ENCODE peak calls at places on chromosomes 2 and 18, in nine cellular contexts. One of them, this sample, is unnamed.

GRCh38 chr18:24187049-24187448 is 48.2 kb downstream of the CABYR start:
- DNase-seq in PC-9: no peak
- DNase-seq in epithelial cell of esophagus: no peak
- DNase-seq in cardiac fibroblast: no peak
- DNase-seq in GM06990: no peak
- DNase-seq in lung: no peak
- DNase-seq in WTC11: no peak
- DNase-seq in ovary: no peak
- DNase-seq in K562: no peak
- DNase-seq in this sample: no peak

GRCh38 chr2:72024451-72025175 is 123.0 kb downstream of the CYP26B1 start:
- DNase-seq in PC-9: no peak
- DNase-seq in epithelial cell of esophagus: no peak
- DNase-seq in cardiac fibroblast: no peak
- DNase-seq in GM06990: no peak
- DNase-seq in lung: no peak
- DNase-seq in WTC11: no peak
- DNase-seq in ovary: no peak
- DNase-seq in K562: no peak
- DNase-seq in this sample: no peak

GRCh38 chr2:223759569-223760430 is 77.6 kb downstream of the AP1S3 start:
- DNase-seq in PC-9: peak
- DNase-seq in epithelial cell of esophagus: peak
- DNase-seq in cardiac fibroblast: peak
- DNase-seq in GM06990: no peak
- DNase-seq in lung: no peak
- DNase-seq in WTC11: no peak
- DNase-seq in ovary: no peak
- DNase-seq in K562: no peak
- DNase-seq in this sample: peak

GRCh38 chr2:199988176-199988575 is 32.8 kb downstream of the MAIP1 start:
- DNase-seq in PC-9: no peak
- DNase-seq in epithelial cell of esophagus: peak
- DNase-seq in cardiac fibroblast: peak
- DNase-seq in GM06990: no peak
- DNase-seq in lung: no peak
- DNase-seq in WTC11: no peak
- DNase-seq in ovary: no peak
- DNase-seq in K562: no peak
- DNase-seq in this sample: no peak

GRCh38 chr2:47429795-47430194 is 26.8 kb downstream of the MSH2 start:
- DNase-seq in PC-9: no peak
- DNase-seq in epithelial cell of esophagus: peak
- DNase-seq in cardiac fibroblast: peak
- DNase-seq in GM06990: no peak
- DNase-seq in lung: no peak
- DNase-seq in WTC11: no peak
- DNase-seq in ovary: no peak
- DNase-seq in K562: no peak
- DNase-seq in this sample: peak

GRCh38 chr2:233820766-233821105 is 33.6 kb downstream of the HJURP start:
- DNase-seq in PC-9: no peak
- DNase-seq in epithelial cell of esophagus: no peak
- DNase-seq in cardiac fibroblast: no peak
- DNase-seq in GM06990: no peak
- DNase-seq in lung: no peak
- DNase-seq in WTC11: no peak
- DNase-seq in ovary: no peak
- DNase-seq in K562: no peak
- DNase-seq in this sample: no peak

GRCh38 chr2:168192839-168193616 is 54.4 kb downstream of the STK39 start:
- DNase-seq in PC-9: no peak
- DNase-seq in epithelial cell of esophagus: peak
- DNase-seq in cardiac fibroblast: peak
- DNase-seq in GM06990: no peak
- DNase-seq in lung: no peak
- DNase-seq in WTC11: no peak
- DNase-seq in ovary: no peak
- DNase-seq in K562: no peak
- DNase-seq in this sample: no peak

GRCh38 chr18:41378628-41379027 is 576.4 kb upstream of the PIK3C3 start:
- DNase-seq in PC-9: no peak
- DNase-seq in epithelial cell of esophagus: peak
- DNase-seq in cardiac fibroblast: peak
- DNase-seq in GM06990: no peak
- DNase-seq in lung: no peak
- DNase-seq in WTC11: no peak
- DNase-seq in ovary: no peak
- DNase-seq in K562: no peak
- DNase-seq in this sample: peak

GRCh38 chr2:3112131-3112530 is 265.5 kb downstream of the EIPR1 start:
- DNase-seq in PC-9: no peak
- DNase-seq in epithelial cell of esophagus: no peak
- DNase-seq in cardiac fibroblast: no peak
- DNase-seq in GM06990: no peak
- DNase-seq in lung: peak
- DNase-seq in WTC11: no peak
- DNase-seq in ovary: no peak
- DNase-seq in K562: no peak
- DNase-seq in this sample: no peak

GRCh38 chr18:12159446-12159845 is 65.8 kb downstream of the ANKRD62 start:
- DNase-seq in PC-9: peak
- DNase-seq in epithelial cell of esophagus: peak
- DNase-seq in cardiac fibroblast: peak
- DNase-seq in GM06990: no peak
- DNase-seq in lung: no peak
- DNase-seq in WTC11: no peak
- DNase-seq in ovary: no peak
- DNase-seq in K562: no peak
- DNase-seq in this sample: peak

GRCh38 chr2:166417669-166418068 is 41.9 kb upstream of the SCN9A start:
- DNase-seq in PC-9: no peak
- DNase-seq in epithelial cell of esophagus: peak
- DNase-seq in cardiac fibroblast: peak
- DNase-seq in GM06990: no peak
- DNase-seq in lung: no peak
- DNase-seq in WTC11: no peak
- DNase-seq in ovary: no peak
- DNase-seq in K562: no peak
- DNase-seq in this sample: peak

GRCh38 chr2:166411473-166412230 is 35.9 kb upstream of the SCN9A start:
- DNase-seq in PC-9: no peak
- DNase-seq in epithelial cell of esophagus: peak
- DNase-seq in cardiac fibroblast: peak
- DNase-seq in GM06990: no peak
- DNase-seq in lung: no peak
- DNase-seq in WTC11: no peak
- DNase-seq in ovary: no peak
- DNase-seq in K562: no peak
- DNase-seq in this sample: no peak

GRCh38 chr2:166418853-166419615 is 43.3 kb upstream of the SCN9A start:
- DNase-seq in PC-9: no peak
- DNase-seq in epithelial cell of esophagus: no peak
- DNase-seq in cardiac fibroblast: no peak
- DNase-seq in GM06990: no peak
- DNase-seq in lung: no peak
- DNase-seq in WTC11: no peak
- DNase-seq in ovary: no peak
- DNase-seq in K562: no peak
- DNase-seq in this sample: no peak

GRCh38 chr2:166410828-166411472 is 35.2 kb upstream of the SCN9A start:
- DNase-seq in PC-9: no peak
- DNase-seq in epithelial cell of esophagus: peak
- DNase-seq in cardiac fibroblast: peak
- DNase-seq in GM06990: no peak
- DNase-seq in lung: no peak
- DNase-seq in WTC11: no peak
- DNase-seq in ovary: no peak
- DNase-seq in K562: no peak
- DNase-seq in this sample: peak

DNA sequence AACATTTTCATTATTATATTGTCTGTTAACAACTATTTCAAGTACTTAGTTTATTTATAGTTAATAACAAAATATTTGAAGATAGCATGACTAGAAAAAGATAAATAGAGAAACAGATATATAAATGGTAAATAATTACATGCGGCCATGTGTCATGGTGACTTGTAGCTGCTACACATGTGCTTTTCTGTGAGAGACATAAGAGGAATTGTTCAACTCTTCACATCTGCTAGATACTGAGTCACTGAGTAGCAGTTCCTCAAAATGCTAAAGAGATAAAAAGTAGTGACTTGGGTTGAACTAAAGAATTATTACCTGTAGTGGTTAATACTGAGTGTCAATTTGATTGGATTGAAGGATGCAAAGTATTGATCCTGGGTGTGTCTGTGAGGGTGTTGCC is 37.5 kb upstream of the SCN9A start:
- DNase-seq in PC-9: no peak
- DNase-seq in epithelial cell of esophagus: no peak
- DNase-seq in cardiac fibroblast: no peak
- DNase-seq in GM06990: no peak
- DNase-seq in lung: no peak
- DNase-seq in WTC11: no peak
- DNase-seq in ovary: no peak
- DNase-seq in K562: no peak
- DNase-seq in this sample: no peak
- TF ChIP-seq CTCF in PC-9: no peak
- TF ChIP-seq CTCF in epithelial cell of esophagus: no peak
- TF ChIP-seq CTCF in cardiac fibroblast: no peak
- TF ChIP-seq CTCF in GM06990: no peak
- TF ChIP-seq CTCF in lung: no peak
- TF ChIP-seq CTCF in WTC11: no peak
- TF ChIP-seq CTCF in ovary: no peak
- TF ChIP-seq CTCF in K562: no peak
- TF ChIP-seq CTCF in this sample: no peak

DNA sequence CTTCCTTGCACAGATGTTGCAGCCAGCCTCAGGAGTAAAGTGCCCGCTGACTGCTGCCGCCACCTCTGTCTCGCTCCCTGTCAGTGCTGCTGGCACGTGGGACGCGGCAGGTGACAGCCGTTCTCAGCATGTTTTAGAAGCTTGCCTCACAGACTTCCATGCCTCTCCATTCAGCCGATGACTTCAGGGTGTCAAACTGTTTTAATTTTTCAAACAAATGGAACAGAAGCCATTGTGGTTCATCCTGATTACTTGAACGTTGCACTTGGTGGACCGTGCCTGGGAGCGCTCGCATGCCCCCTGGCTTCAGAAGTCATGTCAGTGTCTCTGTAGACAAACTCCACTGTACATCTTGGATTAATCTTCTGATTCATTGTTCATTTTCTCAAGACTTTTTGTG is 62.7 kb upstream of the EML6 start:
- DNase-seq in PC-9: no peak
- DNase-seq in epithelial cell of esophagus: no peak
- DNase-seq in cardiac fibroblast: no peak
- DNase-seq in GM06990: no peak
- DNase-seq in lung: no peak
- DNase-seq in WTC11: no peak
- DNase-seq in ovary: no peak
- DNase-seq in K562: no peak
- DNase-seq in this sample: no peak
- TF ChIP-seq CTCF in PC-9: no peak
- TF ChIP-seq CTCF in epithelial cell of esophagus: no peak
- TF ChIP-seq CTCF in cardiac fibroblast: no peak
- TF ChIP-seq CTCF in GM06990: no peak
- TF ChIP-seq CTCF in lung: no peak
- TF ChIP-seq CTCF in WTC11: no peak
- TF ChIP-seq CTCF in ovary: no peak
- TF ChIP-seq CTCF in K562: no peak
- TF ChIP-seq CTCF in this sample: no peak

GRCh38 chr2:104447831-104448434 is 406.0 kb upstream of the POU3F3 start:
- DNase-seq in PC-9: no peak
- DNase-seq in epithelial cell of esophagus: no peak
- DNase-seq in cardiac fibroblast: no peak
- DNase-seq in GM06990: no peak
- DNase-seq in lung: no peak
- DNase-seq in WTC11: no peak
- DNase-seq in ovary: no peak
- DNase-seq in K562: no peak
- DNase-seq in this sample: peak
- TF ChIP-seq CTCF in PC-9: no peak
- TF ChIP-seq CTCF in epithelial cell of esophagus: no peak
- TF ChIP-seq CTCF in cardiac fibroblast: no peak
- TF ChIP-seq CTCF in GM06990: peak
- TF ChIP-seq CTCF in lung: no peak
- TF ChIP-seq CTCF in WTC11: no peak
- TF ChIP-seq CTCF in ovary: no peak
- TF ChIP-seq CTCF in K562: no peak
- TF ChIP-seq CTCF in this sample: peak

DNA sequence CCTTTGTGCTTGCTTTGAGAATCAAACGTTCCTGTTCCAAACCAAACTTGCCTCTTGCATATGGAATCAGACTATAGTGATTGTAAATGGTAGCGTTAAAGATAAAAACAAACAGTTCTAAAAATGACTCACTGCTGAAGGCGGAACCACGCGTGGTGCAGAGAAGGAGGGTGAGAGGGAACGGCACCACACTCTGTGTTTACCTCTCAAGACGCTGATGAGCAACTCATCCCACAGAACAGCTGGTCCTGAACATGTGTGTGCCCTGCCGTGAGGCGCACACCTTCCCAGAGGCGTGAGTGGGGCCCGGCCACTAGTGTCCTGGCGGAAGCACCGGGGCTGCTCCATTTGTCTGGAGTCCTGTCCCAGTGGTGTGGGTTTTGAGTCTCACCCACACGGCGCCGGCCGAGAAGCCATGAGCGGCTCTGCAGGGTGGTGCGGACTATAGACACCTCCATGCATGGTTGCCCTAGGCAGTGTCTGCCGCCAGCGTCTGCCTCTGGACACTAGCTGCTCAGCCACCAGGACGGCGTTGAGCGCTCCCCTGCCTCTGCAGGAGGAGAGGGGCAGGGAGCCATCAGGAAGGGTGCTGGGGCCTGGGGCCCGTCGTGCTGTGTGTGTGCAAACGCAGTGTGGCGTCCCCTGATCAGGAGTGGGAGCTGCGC is 52.1 kb downstream of the NFATC1 start:
- DNase-seq in PC-9: no peak
- DNase-seq in epithelial cell of esophagus: no peak
- DNase-seq in cardiac fibroblast: no peak
- DNase-seq in GM06990: no peak
- DNase-seq in lung: no peak
- DNase-seq in WTC11: no peak
- DNase-seq in ovary: no peak
- DNase-seq in K562: no peak
- DNase-seq in this sample: no peak
- TF ChIP-seq CTCF in PC-9: no peak
- TF ChIP-seq CTCF in epithelial cell of esophagus: no peak
- TF ChIP-seq CTCF in cardiac fibroblast: no peak
- TF ChIP-seq CTCF in GM06990: no peak
- TF ChIP-seq CTCF in lung: no peak
- TF ChIP-seq CTCF in WTC11: no peak
- TF ChIP-seq CTCF in ovary: no peak
- TF ChIP-seq CTCF in K562: no peak
- TF ChIP-seq CTCF in this sample: no peak

GRCh38 chr2:128714861-128715312 is 396.2 kb upstream of the HS6ST1 start:
- DNase-seq in PC-9: no peak
- DNase-seq in epithelial cell of esophagus: no peak
- DNase-seq in cardiac fibroblast: no peak
- DNase-seq in GM06990: no peak
- DNase-seq in lung: no peak
- DNase-seq in WTC11: peak
- DNase-seq in ovary: no peak
- DNase-seq in K562: no peak
- DNase-seq in this sample: no peak
- TF ChIP-seq CTCF in PC-9: peak
- TF ChIP-seq CTCF in epithelial cell of esophagus: no peak
- TF ChIP-seq CTCF in cardiac fibroblast: no peak
- TF ChIP-seq CTCF in GM06990: peak
- TF ChIP-seq CTCF in lung: no peak
- TF ChIP-seq CTCF in WTC11: no peak
- TF ChIP-seq CTCF in ovary: no peak
- TF ChIP-seq CTCF in K562: peak
- TF ChIP-seq CTCF in this sample: no peak